ENCODE peak calls at places on chromosomes 12 and 14, in seven cellular contexts. H is right atrium auricular region, O is HepG2, F is brain microvascular endothelial cell, B is ovary, X is PC-3, C is cardiac muscle cell. G is an unnamed sample.

GRCh38 chr12:56590237-56590830 is 39.8 kb downstream of the BAZ2A start:
- DNase-seq in B (no peak), X (peak), F (peak), C (peak), H (no peak), O (peak), G (no peak)

GRCh38 chr14:78967111-78967809 is 797.1 kb downstream of the NRXN3 start:
- DNase-seq in H (no peak), C (no peak), B (no peak), O (no peak), F (peak), X (peak), G (no peak)

GRCh38 chr12:3033538-3033865 is 43.7 kb upstream of the TSPAN9 start:
- DNase-seq in B (no peak), O (no peak), H (no peak), F (no peak), X (no peak), C (no peak), G (no peak)

GRCh38 chr12:34298176-34298970 is 276.1 kb downstream of the ALG10 start:
- DNase-seq in B (no peak), F (no peak), C (no peak), X (no peak), O (no peak), H (no peak), G (no peak)

GRCh38 chr12:98406378-98406777 is 109.0 kb upstream of the TMPO start:
- DNase-seq in X (no peak), H (no peak), C (no peak), B (no peak), O (no peak), F (no peak), G (no peak)

GRCh38 chr12:122374707-122375106 is 47.8 kb downstream of the CLIP1 start:
- DNase-seq in F (no peak), X (no peak), B (no peak), O (no peak), H (no peak), C (no peak), G (no peak)

GRCh38 chr12:52952082-52952801 is 3.3 kb downstream of the KRT18 start:
- DNase-seq in H (no peak), O (no peak), C (no peak), F (no peak), B (no peak), X (peak), G (no peak)

GRCh38 chr12:120739031-120739762 is 13.6 kb downstream of the ACADS start:
- DNase-seq in O (no peak), C (no peak), H (no peak), B (no peak), F (no peak), X (no peak), G (no peak)

GRCh38 chr12:70837026-70837425 is 83.5 kb downstream of the PTPRR start:
- DNase-seq in X (no peak), H (no peak), O (no peak), B (no peak), C (no peak), F (no peak), G (no peak)

GRCh38 chr14:75811136-75811839 is 150.2 kb downstream of the TTLL5 start:
- DNase-seq in X (no peak), O (no peak), F (no peak), B (no peak), H (no peak), C (no peak), G (no peak)

GRCh38 chr12:48995061-48995879 is 3.9 kb downstream of the DDN start:
- DNase-seq in H (peak), B (peak), X (peak), F (peak), O (peak), C (peak), G (peak)

GRCh38 chr14:71933026-71933587 is 878 bp downstream of the RGS6 start:
- DNase-seq in C (peak), F (no peak), X (no peak), H (no peak), B (no peak), O (no peak), G (peak)

GRCh38 chr12:120072472-120072871 is 44.1 kb downstream of the RAB35 start:
- DNase-seq in X (no peak), O (no peak), F (no peak), B (no peak), H (no peak), C (no peak), G (no peak)

GRCh38 chr12:6444704-6445688 is at the start of gene CD27:
- DNase-seq in H (no peak), C (no peak), O (no peak), B (no peak), X (no peak), F (no peak), G (no peak)

GRCh38 chr14:34693228-34693939 is 21.0 kb downstream of the CFL2 start:
- DNase-seq in C (no peak), O (peak), F (no peak), X (peak), B (peak), H (no peak), G (no peak)

GRCh38 chr12:85569261-85569660 is 266.9 kb downstream of the RASSF9 start:
- DNase-seq in F (no peak), O (no peak), C (no peak), B (no peak), H (no peak), X (no peak), G (no peak)
- H3K27ac ChIP-seq in F (no peak), O (no peak), C (no peak), B (no peak), H (no peak), X (no peak), G (no peak)

DNA sequence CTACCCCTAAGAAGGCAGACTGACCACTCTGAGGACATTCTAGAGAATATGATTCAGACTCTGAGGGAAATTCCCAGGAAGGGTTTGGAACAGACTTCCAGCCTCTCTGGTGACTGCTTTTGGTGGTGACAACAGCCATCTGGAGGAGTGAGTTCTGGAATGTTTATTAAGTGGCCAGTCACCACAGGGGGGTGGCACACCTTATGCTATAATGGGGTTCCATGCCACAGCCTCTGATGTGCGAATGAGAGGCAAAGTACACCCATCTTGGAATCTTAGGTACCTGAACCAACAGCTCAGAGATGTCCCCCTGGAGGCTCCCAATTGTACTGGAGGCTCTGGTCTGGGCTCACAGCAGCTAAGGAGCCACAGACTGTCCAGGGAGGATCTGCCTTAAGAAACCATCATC is 9.5 kb upstream of the TINF2 start:
- DNase-seq in H (no peak), B (no peak), F (peak), C (no peak), X (peak), O (no peak), G (no peak)
- TF ChIP-seq CTCF in H (no peak), B (no peak), F (peak), C (peak), X (no peak), O (no peak), G (no peak)

GRCh38 chr12:57609781-57610552 is 1.3 kb upstream of the ARHGEF25 start:
- DNase-seq in F (no peak), O (no peak), H (no peak), B (peak), C (no peak), X (no peak), G (no peak)
- H3K4me3 ChIP-seq in F (peak), O (no peak), H (peak), B (peak), C (peak), X (no peak), G (peak)

DNA sequence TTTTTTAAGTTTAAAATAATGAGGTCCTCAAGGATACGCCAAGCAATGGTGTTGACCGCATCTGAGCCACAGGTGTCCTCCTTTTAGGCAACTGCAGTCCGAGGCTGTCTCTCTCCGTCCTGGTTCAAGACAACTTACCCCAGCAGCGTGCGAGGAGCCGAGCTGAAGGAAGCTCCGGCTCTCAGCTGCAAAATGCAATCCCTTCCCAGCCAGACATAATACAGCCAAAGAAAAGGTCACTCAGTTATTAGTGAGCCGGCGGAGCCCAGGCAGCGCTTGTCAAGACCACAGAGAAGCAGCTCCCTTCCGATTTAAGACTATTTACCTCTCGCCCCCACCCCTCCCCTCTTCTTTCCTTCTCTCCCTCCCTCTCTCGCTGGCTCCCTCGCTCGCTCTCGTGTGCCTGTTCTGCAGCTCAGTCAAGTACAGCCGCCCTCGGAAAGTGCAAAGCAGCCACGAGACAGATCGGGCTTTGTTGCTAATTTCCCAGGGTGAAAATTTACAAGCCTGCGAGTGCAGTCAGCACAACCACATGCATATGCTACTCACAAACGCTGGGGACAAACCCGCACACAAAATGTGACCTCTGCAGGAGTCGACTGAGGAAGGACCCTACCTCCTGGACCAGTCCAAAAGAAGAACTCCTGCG is 363 bp upstream of the LMO3 start:
- DNase-seq in H (no peak), X (peak), C (peak), F (peak), B (no peak), O (no peak), G (no peak)
- H3K27ac ChIP-seq in H (peak), X (no peak), C (peak), F (no peak), B (peak), O (no peak), G (peak)

GRCh38 chr14:93219103-93219726 is 12.2 kb downstream of the UBR7 start:
- DNase-seq in H (no peak), O (peak), X (peak), C (peak), B (no peak), F (peak), G (no peak)
- TF ChIP-seq CTCF in H (peak), O (peak), X (peak), C (peak), B (no peak), F (peak), G (no peak)

GRCh38 chr12:65977384-65977783 is 153.1 kb downstream of the HMGA2 start:
- DNase-seq in F (no peak), C (no peak), H (no peak), X (no peak), B (no peak), O (no peak), G (no peak)
- H3K4me3 ChIP-seq in F (no peak), C (no peak), H (no peak), X (no peak), B (no peak), O (no peak), G (no peak)

GRCh38 chr14:24135584-24135833 is 485 bp upstream of the PSME1 start:
- DNase-seq in C (no peak), O (no peak), B (no peak), F (no peak), X (no peak), H (no peak), G (no peak)
- H3K27ac ChIP-seq in C (peak), O (peak), B (peak), F (no peak), X (no peak), H (peak), G (peak)

DNA sequence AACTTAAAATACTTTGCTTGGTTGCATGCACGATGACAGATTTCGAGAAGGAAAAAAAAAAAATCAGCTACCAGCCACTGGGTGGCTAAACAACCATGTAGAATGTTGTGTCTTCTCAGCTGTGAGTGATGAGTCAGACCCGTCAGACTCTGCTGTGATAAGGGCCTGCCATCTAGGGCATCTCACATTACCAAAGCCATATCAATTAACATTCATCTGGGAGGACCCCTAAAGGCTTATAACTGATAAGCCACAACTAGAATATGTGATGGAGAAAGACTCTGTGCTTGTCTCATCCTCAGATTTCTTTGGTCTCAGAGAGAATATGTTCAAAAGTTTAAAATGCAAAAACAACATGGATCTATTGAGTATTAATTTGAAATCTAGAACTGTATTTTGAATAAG is 111.5 kb downstream of the PAX9 start:
- DNase-seq in F (peak), C (no peak), H (no peak), B (no peak), X (peak), O (peak), G (no peak)
- TF ChIP-seq CTCF in F (peak), C (no peak), H (peak), B (no peak), X (peak), O (no peak), G (no peak)

DNA sequence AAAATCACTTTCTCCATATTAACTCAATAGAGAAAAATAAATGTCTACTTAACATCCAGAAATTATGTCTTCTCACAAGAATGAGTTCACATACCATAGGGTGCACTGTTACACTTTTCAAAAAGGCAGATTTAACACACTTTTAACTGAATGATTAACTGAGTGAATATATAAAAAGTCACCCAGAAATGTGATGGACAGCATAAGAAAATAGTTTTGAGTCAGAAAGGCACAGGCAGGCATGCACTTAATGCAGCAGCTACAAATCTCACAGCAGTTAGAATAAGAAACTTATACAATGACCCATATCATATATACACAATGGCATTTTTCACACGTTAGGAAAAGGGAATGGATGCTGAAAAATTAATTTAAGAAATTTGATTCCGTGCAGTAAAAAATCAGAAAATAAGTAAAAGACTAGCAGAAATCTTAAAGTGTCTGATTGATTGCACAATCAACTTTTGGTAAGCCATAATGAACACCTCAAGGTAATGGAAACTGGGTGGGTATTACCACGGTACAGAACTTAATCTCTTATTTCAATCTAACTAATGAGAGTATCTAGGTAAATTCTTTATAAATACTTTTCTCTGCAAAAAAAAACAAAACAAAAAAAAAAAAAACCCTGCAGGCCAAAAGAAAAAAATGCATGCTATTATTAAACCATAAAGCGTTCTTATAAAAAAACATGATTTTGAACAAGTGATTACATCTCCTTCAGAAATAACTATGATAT is 3.5 kb downstream of the MED13L start:
- DNase-seq in F (no peak), H (no peak), X (no peak), O (no peak), B (no peak), C (no peak), G (no peak)
- H3K4me3 ChIP-seq in F (no peak), H (no peak), X (peak), O (peak), B (no peak), C (peak), G (no peak)